ENCODE peak calls at places on chromosomes 16 and 17, in eight cellular contexts. T is A549, Q is WERI-Rb-1, L is body of pancreas, X is mammary epithelial cell, A is neuronal stem cell, I is pancreas, Z is breast epithelium. N is an unnamed sample. For H3K9me3, the result is how much of the 10 kb centered on the place peaks cover.

GRCh38 chr16:72646615-72647014 is 401.3 kb downstream of the ZFHX3 start:
- DNase-seq in T (no peak), Q (no peak), L (no peak), X (no peak), A (no peak), I (no peak), Z (no peak), N (no peak)

GRCh38 chr16:49597796-49598195 is 224.2 kb downstream of the C16orf78 start:
- DNase-seq in T (no peak), Q (no peak), L (no peak), X (no peak), A (no peak), I (no peak), Z (no peak), N (no peak)

GRCh38 chr16:80120899-80121521 is 419.8 kb upstream of the DYNLRB2 start:
- DNase-seq in T (no peak), Q (no peak), L (no peak), X (peak), A (no peak), I (no peak), Z (no peak), N (no peak)

GRCh38 chr16:4377573-4378146 is 6.0 kb downstream of the VASN start:
- DNase-seq in T (no peak), Q (peak), L (peak), X (no peak), A (no peak), I (no peak), Z (no peak), N (no peak)

GRCh38 chr16:48627148-48627547 is 17.2 kb upstream of the N4BP1 start:
- DNase-seq in T (no peak), Q (no peak), L (no peak), X (no peak), A (no peak), I (no peak), Z (no peak), N (no peak)

GRCh38 chr17:40361063-40361924 is 3.2 kb downstream of the GJD3 start:
- DNase-seq in T (no peak), Q (no peak), L (no peak), X (no peak), A (no peak), I (no peak), Z (no peak), N (no peak)

GRCh38 chr17:45231481-45232116 is 9.9 kb downstream of the FMNL1 start:
- DNase-seq in T (peak), Q (peak), L (no peak), X (no peak), A (no peak), I (no peak), Z (no peak), N (no peak)

GRCh38 chr17:12290207-12290606 is 269.5 kb downstream of the MAP2K4 start:
- DNase-seq in T (no peak), Q (no peak), L (no peak), X (no peak), A (no peak), I (no peak), Z (no peak), N (no peak)

GRCh38 chr16:11105038-11105903 is 150.7 kb downstream of the SOCS1 start:
- DNase-seq in T (no peak), Q (no peak), L (no peak), X (peak), A (no peak), I (no peak), Z (no peak), N (peak)

GRCh38 chr16:84177740-84178070 is 9.2 kb downstream of the TAF1C start:
- DNase-seq in T (no peak), Q (no peak), L (no peak), X (peak), A (no peak), I (no peak), Z (no peak), N (no peak)

DNA sequence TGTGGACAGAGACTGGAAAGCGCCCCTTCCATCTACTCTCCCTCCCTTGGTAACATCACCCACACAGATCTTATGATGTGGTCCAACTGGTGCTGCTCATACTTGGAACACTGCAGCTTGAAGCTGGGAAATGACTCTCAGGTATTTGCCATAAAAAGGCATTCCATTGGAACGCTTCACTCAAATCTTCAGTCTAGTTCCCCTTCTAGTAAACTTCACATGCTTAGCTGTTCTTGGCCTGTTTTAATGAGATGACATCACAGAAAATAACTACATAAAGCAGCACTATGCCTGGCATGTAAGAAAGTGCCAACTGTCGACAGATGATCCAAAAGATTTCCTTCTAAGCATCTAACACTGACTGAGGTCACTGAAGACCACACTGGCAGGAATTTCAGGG is 9.3 kb downstream of the ZNF263 start:
- DNase-seq in T (no peak), Q (no peak), L (no peak), X (no peak), A (no peak), I (no peak), Z (no peak), N (no peak)
- H3K9me3 ChIP-seq in T (half or more), Q (under half), L (under half), X (half or more), A (half or more), I (under half), Z (half or more), N (half or more)

GRCh38 chr16:3306078-3306477 is 781 bp downstream of the ZNF75A start:
- DNase-seq in T (no peak), Q (no peak), L (no peak), X (no peak), A (no peak), I (no peak), Z (no peak), N (no peak)

GRCh38 chr16:3305109-3306068 is at the start of the genes TIGD7 and ZNF75A:
- DNase-seq in T (peak), Q (peak), L (peak), X (peak), A (peak), I (peak), Z (peak), N (peak)

GRCh38 chr16:3304370-3304769 is 860 bp downstream of the TIGD7 start:
- DNase-seq in T (no peak), Q (no peak), L (no peak), X (no peak), A (no peak), I (no peak), Z (no peak), N (no peak)
- H3K4me3 ChIP-seq in T (peak), Q (peak), L (no peak), X (peak), A (no peak), I (peak), Z (peak), N (peak)

DNA sequence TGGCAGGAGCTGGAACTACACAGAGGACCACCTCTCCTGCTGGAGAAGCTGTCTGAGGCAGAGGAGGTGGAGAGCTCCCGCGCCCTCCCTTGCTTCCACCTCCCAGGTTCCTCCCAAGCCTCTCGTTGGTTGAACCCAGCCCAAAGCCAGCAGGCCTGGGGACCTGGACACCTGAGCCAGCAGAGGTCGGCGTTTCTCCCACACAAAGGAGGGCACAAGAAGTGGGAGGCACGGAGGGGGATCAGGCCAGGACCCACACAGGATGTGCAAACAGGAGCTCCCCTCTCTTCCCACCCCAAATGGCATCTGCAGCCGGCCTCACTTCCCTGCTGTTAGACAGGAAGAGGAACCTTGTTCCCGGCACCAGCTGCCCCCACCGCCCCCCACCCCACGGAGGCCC is 154.6 kb downstream of the SEC14L1 start:
- DNase-seq in T (no peak), Q (no peak), L (no peak), X (no peak), A (no peak), I (no peak), Z (no peak), N (no peak)
- H3K9me3 ChIP-seq in T (under half), Q (under half), L (under half), X (under half), A (under half), I (under half), Z (under half), N (under half)

GRCh38 chr16:88688013-88688778 is 1.9 kb upstream of the SNAI3 start:
- DNase-seq in T (no peak), Q (peak), L (peak), X (no peak), A (no peak), I (peak), Z (no peak), N (no peak)
- H3K4me3 ChIP-seq in T (no peak), Q (peak), L (no peak), X (no peak), A (no peak), I (no peak), Z (no peak), N (no peak)

DNA sequence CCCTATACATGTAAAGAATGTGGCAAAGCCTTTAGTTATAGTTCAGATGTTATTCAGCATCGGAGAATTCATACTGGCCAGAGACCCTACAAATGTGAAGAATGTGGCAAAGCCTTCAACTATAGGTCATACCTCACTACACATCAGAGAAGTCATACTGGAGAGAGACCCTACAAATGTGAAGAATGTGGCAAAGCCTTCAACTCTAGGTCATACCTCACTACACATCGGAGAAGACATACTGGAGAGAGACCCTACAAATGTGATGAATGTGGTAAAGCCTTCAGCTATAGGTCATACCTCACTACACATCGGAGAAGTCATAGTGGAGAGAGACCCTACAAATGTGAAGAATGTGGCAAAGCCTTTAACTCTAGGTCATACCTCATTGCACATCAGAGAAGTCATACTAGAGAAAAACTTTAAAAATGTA is 42.5 kb downstream of the ZNF267 start:
- DNase-seq in T (no peak), Q (no peak), L (no peak), X (no peak), A (no peak), I (no peak), Z (no peak), N (no peak)
- H3K9me3 ChIP-seq in T (half or more), Q (under half), L (under half), X (half or more), A (under half), I (under half), Z (half or more), N (half or more)

GRCh38 chr17:7177954-7178477 is 1.2 kb downstream of the ASGR1 start:
- DNase-seq in T (peak), Q (peak), L (peak), X (no peak), A (peak), I (peak), Z (no peak), N (no peak)
- H3K4me3 ChIP-seq in T (peak), Q (peak), L (no peak), X (peak), A (peak), I (peak), Z (peak), N (peak)